ENCODE peak calls at places on chromosomes 11 and 22, in five cellular contexts. M, Y, B, N and L are unnamed samples.

GRCh38 chr22:36293606-36294292 is 40.8 kb downstream of the APOL1 start:
- DNase-seq in M (peak), Y (no peak), B (no peak), N (no peak), L (no peak)

GRCh38 chr11:113529606-113530005 is 54.4 kb upstream of the DRD2 start:
- DNase-seq in M (no peak), Y (no peak), B (no peak), N (no peak), L (no peak)

GRCh38 chr11:63951779-63952536 is 13.2 kb downstream of the NAA40 start:
- DNase-seq in M (no peak), Y (no peak), B (peak), N (no peak), L (peak)

GRCh38 chr11:18727499-18728236 is 1.7 kb upstream of the IGSF22 start:
- DNase-seq in M (no peak), Y (no peak), B (peak), N (peak), L (peak)

GRCh38 chr22:31105282-31105929 is 2.0 kb downstream of the SELENOM start:
- DNase-seq in M (no peak), Y (peak), B (peak), N (no peak), L (no peak)

GRCh38 chr22:19871023-19871844 is 16.6 kb upstream of the GNB1L start:
- DNase-seq in M (peak), Y (peak), B (no peak), N (no peak), L (no peak)

GRCh38 chr11:120532511-120533196 is 21.1 kb downstream of the GRIK4 start:
- DNase-seq in M (no peak), Y (no peak), B (no peak), N (peak), L (peak)

GRCh38 chr11:124760205-124760652 is 1.9 kb downstream of the ESAM start:
- DNase-seq in M (peak), Y (no peak), B (no peak), N (no peak), L (no peak)

GRCh38 chr11:109795234-109795633 is 298.0 kb upstream of the ZC3H12C start:
- DNase-seq in M (no peak), Y (no peak), B (peak), N (peak), L (peak)

GRCh38 chr11:35170503-35170902 is 31.5 kb downstream of the CD44 start:
- DNase-seq in M (no peak), Y (no peak), B (no peak), N (peak), L (no peak)

GRCh38 chr11:57588038-57588710 is 9.3 kb upstream of the SERPING1 start:
- DNase-seq in M (no peak), Y (no peak), B (no peak), N (no peak), L (no peak)

GRCh38 chr11:2132874-2133480 is 6.2 kb downstream of the IGF2 start:
- DNase-seq in M (no peak), Y (no peak), B (no peak), N (no peak), L (no peak)

DNA sequence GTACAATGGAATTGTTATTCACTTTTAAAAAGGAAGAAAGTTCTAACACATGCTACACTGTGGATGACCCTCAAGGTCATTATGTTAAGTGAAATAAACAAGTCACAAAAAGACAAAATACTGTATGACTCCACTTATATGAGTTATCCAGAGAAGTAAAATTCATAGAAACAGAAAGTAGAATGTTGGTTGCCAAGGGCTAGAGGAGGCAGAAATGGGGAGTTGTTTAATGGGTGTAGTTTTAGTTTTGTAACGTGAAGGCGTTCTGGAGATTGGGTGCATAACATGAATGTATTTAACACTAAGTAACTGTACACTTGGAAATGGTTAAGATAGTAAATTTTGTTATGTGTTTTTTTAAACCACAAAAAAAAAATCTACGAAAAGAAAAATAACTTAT is 43.8 kb downstream of the CCDC81 start:
- DNase-seq in M (no peak), Y (no peak), B (no peak), N (no peak), L (no peak)
- H3K4me3 ChIP-seq in M (no peak), Y (no peak), B (no peak), N (no peak), L (no peak)

GRCh38 chr11:19878520-19878919 is 165.9 kb downstream of the NAV2 start:
- DNase-seq in M (no peak), Y (no peak), B (no peak), N (no peak), L (no peak)
- H3K4me3 ChIP-seq in M (no peak), Y (no peak), B (no peak), N (no peak), L (no peak)

GRCh38 chr22:16608931-16609330 is 16.3 kb upstream of the CCT8L2 start:
- DNase-seq in M (no peak), Y (no peak), B (no peak), N (no peak), L (no peak)
- H3K4me3 ChIP-seq in M (no peak), Y (peak), B (no peak), N (no peak), L (no peak)

GRCh38 chr22:44180706-44181032 is at the start of gene PARVG:
- DNase-seq in M (no peak), Y (no peak), B (peak), N (no peak), L (peak)

GRCh38 chr22:44181033-44181911 is 547 bp downstream of the PARVG start:
- DNase-seq in M (peak), Y (no peak), B (no peak), N (no peak), L (no peak)

GRCh38 chr22:44179989-44180705 is 578 bp upstream of the PARVG start:
- DNase-seq in M (peak), Y (no peak), B (no peak), N (no peak), L (no peak)

GRCh38 chr22:44182591-44183588 is 2.2 kb downstream of the PARVG start:
- DNase-seq in M (peak), Y (no peak), B (no peak), N (no peak), L (no peak)

GRCh38 chr22:44181912-44182590 is 1.3 kb downstream of the PARVG start:
- DNase-seq in M (peak), Y (no peak), B (no peak), N (no peak), L (no peak)
- H3K4me3 ChIP-seq in M (peak), Y (peak), B (no peak), N (no peak), L (no peak)